ENCODE peak calls at places on chromosomes 3 and 15, in four cellular contexts. C is HuH-7.5; M is posterior cingulate gyrus; K is activated naive CD4-positive, alpha-beta T cell. U is an unnamed sample.

GRCh38 chr3:37641556-37641955 is 220.1 kb upstream of the CTDSPL start:
- DNase-seq in K (no peak), C (no peak), M (no peak), U (no peak)

GRCh38 chr3:190548031-190548656 is 34.3 kb downstream of the IL1RAP start:
- DNase-seq in C (no peak), M (no peak), K (no peak), U (no peak)

GRCh38 chr3:73745429-73746247 is 120.9 kb upstream of the PDZRN3 start:
- DNase-seq in M (no peak), K (no peak), C (no peak), U (no peak)

GRCh38 chr3:112247351-112247750 is 46.7 kb downstream of the SLC9C1 start:
- DNase-seq in M (no peak), K (no peak), C (no peak), U (no peak)

GRCh38 chr3:90031121-90031520 is 923.7 kb downstream of the EPHA3 start:
- DNase-seq in K (no peak), C (no peak), M (no peak), U (no peak)

GRCh38 chr3:143252931-143253330 is 133.4 kb downstream of the CHST2 start:
- DNase-seq in K (no peak), C (no peak), M (no peak), U (no peak)

GRCh38 chr15:82051664-82052063 is 5.8 kb upstream of the MEX3B start:
- DNase-seq in C (no peak), M (peak; percentile 22), K (no peak), U (no peak)

GRCh38 chr15:52563499-52564060 is 5.2 kb downstream of the ARPP19 start:
- DNase-seq in C (no peak), K (no peak), M (no peak), U (no peak)

GRCh38 chr3:136193273-136194043 is 2.7 kb downstream of the MSL2 start:
- DNase-seq in C (no peak), K (no peak), M (no peak), U (no peak)

GRCh38 chr3:70854108-70854507 is 541.7 kb upstream of the MDFIC2 start:
- DNase-seq in K (no peak), M (no peak), C (no peak), U (no peak)

GRCh38 chr3:77081240-77081661 is 41.4 kb downstream of the ROBO2 start:
- DNase-seq in K (no peak), M (no peak), C (no peak), U (peak; percentile 62)

GRCh38 chr3:62319570-62320243 is 53.6 kb downstream of the FEZF2 start:
- DNase-seq in K (no peak), C (no peak), M (no peak), U (no peak)

GRCh38 chr3:126850370-126851085 is 132.4 kb upstream of the PLXNA1 start:
- DNase-seq in C (peak; percentile 19), M (no peak), K (no peak), U (peak; percentile 20)

GRCh38 chr15:41893422-41894250 is at the start of gene SPTBN5:
- DNase-seq in K (no peak), C (no peak), M (no peak), U (no peak)

GRCh38 chr3:62798000-62798399 is 77.2 kb downstream of the CADPS start:
- DNase-seq in C (no peak), K (no peak), M (no peak), U (no peak)

GRCh38 chr3:194300936-194301335 is 50.2 kb downstream of the CPN2 start:
- DNase-seq in K (no peak), C (no peak), M (no peak), U (no peak)

GRCh38 chr15:34055868-34056595 is 17.0 kb upstream of the AVEN start:
- DNase-seq in K (no peak), C (no peak), M (no peak), U (no peak)

GRCh38 chr3:71441217-71441924 is 142.2 kb downstream of the FOXP1 start:
- DNase-seq in C (no peak), M (no peak), K (no peak), U (no peak)

GRCh38 chr3:57281710-57282109 is 10.8 kb downstream of the ASB14 start:
- DNase-seq in M (no peak), K (no peak), C (no peak), U (no peak)

GRCh38 chr3:28050895-28051294 is 190.5 kb upstream of the CMC1 start:
- DNase-seq in K (no peak), M (no peak), C (peak; percentile 32), U (no peak)

GRCh38 chr3:142963266-142964149 is at the start of gene PAQR9:
- DNase-seq in K (no peak), M (no peak), C (peak; percentile 83), U (no peak)

GRCh38 chr3:106399208-106399607 is 530.4 kb upstream of the CBLB start:
- DNase-seq in C (no peak), K (no peak), M (no peak), U (no peak)

GRCh38 chr15:65008989-65009388 is 19.3 kb upstream of the SPG21 start:
- DNase-seq in K (no peak), M (no peak), C (no peak), U (no peak)